ENCODE peak calls at places on chromosomes 3 and 15, in five cellular contexts. One of them, this sample, is unnamed.
A peak's percentile ranks its signal among the peaks of the same experiment; 100 is the strongest.

GRCh38 chr3:78690806-78691205 is 1077.0 kb downstream of the ROBO1 start:
- DNase-seq in H9: no peak
- DNase-seq in H1: no peak
- DNase-seq in trophoblast cell: no peak
- DNase-seq in neuronal stem cell: no peak
- DNase-seq in this sample: no peak

GRCh38 chr3:44596631-44597030 is 11.9 kb downstream of the ZNF660 start:
- DNase-seq in H1: no peak
- DNase-seq in neuronal stem cell: no peak
- DNase-seq in trophoblast cell: no peak
- DNase-seq in H9: no peak
- DNase-seq in this sample: peak; percentile 60

GRCh38 chr3:112360574-112360973 is 27.6 kb downstream of the CD200 start:
- DNase-seq in trophoblast cell: no peak
- DNase-seq in H1: no peak
- DNase-seq in H9: no peak
- DNase-seq in neuronal stem cell: no peak
- DNase-seq in this sample: no peak

GRCh38 chr3:128663151-128663550 is 12.5 kb upstream of the RPN1 start:
- DNase-seq in H9: peak; percentile 52
- DNase-seq in H1: no peak
- DNase-seq in trophoblast cell: peak; percentile 77
- DNase-seq in neuronal stem cell: no peak
- DNase-seq in this sample: no peak

GRCh38 chr3:64354221-64354620 is 129.0 kb upstream of the PRICKLE2 start:
- DNase-seq in neuronal stem cell: no peak
- DNase-seq in H1: no peak
- DNase-seq in trophoblast cell: no peak
- DNase-seq in H9: no peak
- DNase-seq in this sample: peak; percentile 52

GRCh38 chr3:113269661-113270060 is 58.3 kb downstream of the BOC start:
- DNase-seq in H9: no peak
- DNase-seq in neuronal stem cell: no peak
- DNase-seq in H1: no peak
- DNase-seq in trophoblast cell: no peak
- DNase-seq in this sample: no peak

GRCh38 chr3:66427352-66427751 is 73.5 kb downstream of the LRIG1 start:
- DNase-seq in H9: no peak
- DNase-seq in H1: no peak
- DNase-seq in trophoblast cell: no peak
- DNase-seq in neuronal stem cell: no peak
- DNase-seq in this sample: no peak

GRCh38 chr15:97903560-97904195 is 56.8 kb upstream of the ARRDC4 start:
- DNase-seq in H9: no peak
- DNase-seq in H1: no peak
- DNase-seq in trophoblast cell: no peak
- DNase-seq in neuronal stem cell: no peak
- DNase-seq in this sample: no peak

GRCh38 chr3:133367956-133368355 is 31.9 kb upstream of the BFSP2 start:
- DNase-seq in neuronal stem cell: no peak
- DNase-seq in trophoblast cell: no peak
- DNase-seq in H1: peak; percentile 26
- DNase-seq in H9: no peak
- DNase-seq in this sample: no peak

GRCh38 chr3:58150800-58151199 is 60.0 kb downstream of the DNASE1L3 start:
- DNase-seq in trophoblast cell: no peak
- DNase-seq in neuronal stem cell: no peak
- DNase-seq in H1: no peak
- DNase-seq in H9: no peak
- DNase-seq in this sample: no peak

GRCh38 chr15:74228723-74229081 is 7.4 kb upstream of the CCDC33 start:
- DNase-seq in trophoblast cell: no peak
- DNase-seq in neuronal stem cell: no peak
- DNase-seq in H1: no peak
- DNase-seq in H9: no peak
- DNase-seq in this sample: no peak

GRCh38 chr15:74167891-74168331 is 5.6 kb upstream of the ISLR start:
- DNase-seq in trophoblast cell: no peak
- DNase-seq in neuronal stem cell: no peak
- DNase-seq in H9: peak; percentile 19
- DNase-seq in H1: no peak
- DNase-seq in this sample: no peak

GRCh38 chr15:35583863-35584528 is 38.0 kb upstream of the DPH6 start:
- DNase-seq in H1: no peak
- DNase-seq in trophoblast cell: no peak
- DNase-seq in H9: no peak
- DNase-seq in neuronal stem cell: no peak
- DNase-seq in this sample: peak; percentile 61

GRCh38 chr15:89143503-89144162 is 55.4 kb downstream of the ABHD2 start:
- DNase-seq in H9: no peak
- DNase-seq in H1: no peak
- DNase-seq in neuronal stem cell: no peak
- DNase-seq in trophoblast cell: no peak
- DNase-seq in this sample: no peak

GRCh38 chr3:150740733-150741496 is 22.1 kb downstream of the SIAH2 start:
- DNase-seq in neuronal stem cell: no peak
- DNase-seq in H1: no peak
- DNase-seq in H9: no peak
- DNase-seq in trophoblast cell: no peak
- DNase-seq in this sample: no peak

GRCh38 chr15:80596521-80596976 is 98.6 kb upstream of the ABHD17C start:
- DNase-seq in H1: no peak
- DNase-seq in H9: no peak
- DNase-seq in neuronal stem cell: no peak
- DNase-seq in trophoblast cell: no peak
- DNase-seq in this sample: no peak

GRCh38 chr15:80599359-80599758 is 95.8 kb upstream of the ABHD17C start:
- DNase-seq in neuronal stem cell: no peak
- DNase-seq in trophoblast cell: peak; percentile 47
- DNase-seq in H9: no peak
- DNase-seq in H1: no peak
- DNase-seq in this sample: peak; percentile 79

GRCh38 chr15:80595391-80595790 is 99.7 kb upstream of the ABHD17C start:
- DNase-seq in H9: no peak
- DNase-seq in neuronal stem cell: no peak
- DNase-seq in H1: no peak
- DNase-seq in trophoblast cell: no peak
- DNase-seq in this sample: peak; percentile 29

GRCh38 chr15:80594091-80594889 is 100.8 kb upstream of the ABHD17C start:
- DNase-seq in neuronal stem cell: no peak
- DNase-seq in trophoblast cell: no peak
- DNase-seq in H9: peak; percentile 18
- DNase-seq in H1: no peak
- DNase-seq in this sample: no peak

DNA sequence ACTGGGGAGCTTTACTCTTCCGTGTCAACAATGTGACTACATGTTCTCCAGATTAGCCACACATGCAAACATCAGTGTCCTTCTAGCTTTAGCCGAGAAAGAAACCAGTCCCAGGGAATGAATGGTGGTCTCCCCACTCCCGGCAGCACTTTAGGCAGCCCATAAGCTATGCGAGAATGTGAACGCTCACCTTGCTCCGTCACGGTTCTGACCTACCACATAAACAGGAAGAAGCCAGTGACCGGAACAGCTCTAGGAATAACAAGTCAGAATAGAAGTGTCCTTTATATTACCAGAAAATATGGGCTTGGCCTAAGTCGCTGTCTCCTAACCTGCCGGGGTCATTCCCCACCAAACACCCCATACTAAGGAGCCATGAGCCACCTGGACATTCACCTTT is 98.0 kb upstream of the ABHD17C start:
- DNase-seq in trophoblast cell: no peak
- DNase-seq in H9: no peak
- DNase-seq in H1: no peak
- DNase-seq in neuronal stem cell: no peak
- DNase-seq in this sample: no peak
- H3K18ac ChIP-seq in trophoblast cell: no peak overlapping the region
- H3K18ac ChIP-seq in H9: no peak overlapping the region
- H3K18ac ChIP-seq in H1: no peak overlapping the region
- H3K18ac ChIP-seq in neuronal stem cell: no peak overlapping the region
- H3K18ac ChIP-seq in this sample: no peak overlapping the region

GRCh38 chr15:93028111-93028631 is 60.8 kb downstream of the RGMA start:
- DNase-seq in neuronal stem cell: no peak
- DNase-seq in H9: no peak
- DNase-seq in H1: no peak
- DNase-seq in trophoblast cell: no peak
- DNase-seq in this sample: no peak
- H3K4ac ChIP-seq in neuronal stem cell: no peak overlapping the region
- H3K4ac ChIP-seq in H9: no peak overlapping the region
- H3K4ac ChIP-seq in H1: no peak overlapping the region
- H3K4ac ChIP-seq in trophoblast cell: no peak overlapping the region
- H3K4ac ChIP-seq in this sample: no peak overlapping the region

GRCh38 chr15:55327392-55327791 is 8.4 kb downstream of the PIGB start:
- DNase-seq in neuronal stem cell: no peak
- DNase-seq in H1: no peak
- DNase-seq in H9: no peak
- DNase-seq in trophoblast cell: no peak
- DNase-seq in this sample: no peak
- H2BK12ac ChIP-seq in neuronal stem cell: no peak overlapping the region
- H2BK12ac ChIP-seq in H1: no peak overlapping the region
- H2BK12ac ChIP-seq in H9: no peak overlapping the region
- H2BK12ac ChIP-seq in trophoblast cell: no peak overlapping the region
- H2BK12ac ChIP-seq in this sample: no peak overlapping the region

GRCh38 chr3:135980343-135980742 is 14.8 kb downstream of the PPP2R3A start:
- DNase-seq in neuronal stem cell: no peak
- DNase-seq in H1: no peak
- DNase-seq in H9: no peak
- DNase-seq in trophoblast cell: no peak
- DNase-seq in this sample: no peak

GRCh38 chr3:135975536-135975935 is 10.0 kb downstream of the PPP2R3A start:
- DNase-seq in trophoblast cell: no peak
- DNase-seq in neuronal stem cell: no peak
- DNase-seq in H9: no peak
- DNase-seq in H1: no peak
- DNase-seq in this sample: no peak

GRCh38 chr3:135970500-135971116 is 5.1 kb downstream of the PPP2R3A start:
- DNase-seq in H1: no peak
- DNase-seq in H9: no peak
- DNase-seq in trophoblast cell: no peak
- DNase-seq in neuronal stem cell: no peak
- DNase-seq in this sample: no peak

GRCh38 chr3:135973846-135974245 is 8.3 kb downstream of the PPP2R3A start:
- DNase-seq in trophoblast cell: no peak
- DNase-seq in H9: no peak
- DNase-seq in neuronal stem cell: no peak
- DNase-seq in H1: no peak
- DNase-seq in this sample: no peak

GRCh38 chr3:135975053-135975452 is 9.5 kb downstream of the PPP2R3A start:
- DNase-seq in neuronal stem cell: no peak
- DNase-seq in H9: no peak
- DNase-seq in trophoblast cell: no peak
- DNase-seq in H1: no peak
- DNase-seq in this sample: no peak
- H3K18ac ChIP-seq in neuronal stem cell: no peak overlapping the region
- H3K18ac ChIP-seq in H9: no peak overlapping the region
- H3K18ac ChIP-seq in trophoblast cell: no peak overlapping the region
- H3K18ac ChIP-seq in H1: no peak overlapping the region
- H3K18ac ChIP-seq in this sample: no peak overlapping the region

DNA sequence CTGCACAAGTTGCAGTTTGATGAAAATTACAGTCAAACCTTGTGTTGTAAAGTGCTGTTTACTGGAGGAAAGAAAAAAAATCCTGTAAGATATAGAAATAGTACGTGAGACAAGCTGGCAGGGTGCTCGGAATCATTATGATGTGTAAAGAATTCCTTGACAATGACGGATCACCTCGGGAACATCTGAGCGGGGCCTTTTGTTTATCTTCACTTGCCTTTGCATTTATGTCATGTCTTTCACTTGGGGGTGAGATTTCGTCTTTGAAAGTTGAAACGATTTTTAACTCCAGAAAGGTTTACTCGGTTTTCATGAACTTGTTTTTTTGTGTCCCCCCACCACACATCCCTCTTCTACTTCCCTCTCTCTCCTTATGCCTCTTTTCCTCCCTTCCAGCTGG is 128.3 kb upstream of the VEPH1 start:
- DNase-seq in H1: no peak
- DNase-seq in H9: no peak
- DNase-seq in trophoblast cell: peak; percentile 70
- DNase-seq in neuronal stem cell: no peak
- DNase-seq in this sample: no peak
- H3K4ac ChIP-seq in H1: no peak overlapping the region
- H3K4ac ChIP-seq in H9: no peak overlapping the region
- H3K4ac ChIP-seq in trophoblast cell: no peak overlapping the region
- H3K4ac ChIP-seq in neuronal stem cell: no peak overlapping the region
- H3K4ac ChIP-seq in this sample: no peak overlapping the region